ENCODE peak calls at places on chromosomes 11 and 22, in five cellular contexts. J, W, H, L and A are unnamed samples.

GRCh38 chr11:69434341-69434960 is 47.0 kb upstream of the LINC01488 start:
- DNase-seq in J (no peak), W (no peak), H (peak; percentile 62), L (no peak), A (no peak)

GRCh38 chr11:57399221-57399620 is 8.8 kb upstream of the PRG2 start:
- DNase-seq in J (no peak), W (no peak), H (no peak), L (no peak), A (no peak)

GRCh38 chr22:25845985-25846745 is 104.2 kb downstream of the MYO18B start:
- DNase-seq in J (no peak), W (no peak), H (no peak), L (no peak), A (no peak)

GRCh38 chr22:37267128-37267587 is 15.2 kb upstream of the CYTH4 start:
- DNase-seq in J (peak; percentile 50), W (no peak), H (peak; percentile 71), L (no peak), A (peak; percentile 62)

GRCh38 chr11:33478111-33478573 is 221.0 kb downstream of the HIPK3 start:
- DNase-seq in J (no peak), W (peak; percentile 12), H (no peak), L (no peak), A (no peak)

GRCh38 chr22:25235547-25236290 is 16.3 kb downstream of the CRYBB2 start:
- DNase-seq in J (peak; percentile 83), W (no peak), H (peak; percentile 80), L (peak; percentile 80), A (peak; percentile 88)

GRCh38 chr11:38461751-38462150 is 1863.7 kb upstream of the RAG2 start:
- DNase-seq in J (no peak), W (no peak), H (no peak), L (peak; percentile 5), A (peak; percentile 21)

GRCh38 chr11:1757861-1758610 is 5.7 kb downstream of the CTSD start:
- DNase-seq in J (peak; percentile 60), W (no peak), H (no peak), L (no peak), A (peak; percentile 65)

GRCh38 chr11:120331301-120331966 is 4.8 kb upstream of the ARHGEF12 start:
- DNase-seq in J (no peak), W (no peak), H (peak; percentile 24), L (peak; percentile 42), A (no peak)

GRCh38 chr22:50200333-50201190 is at the start of gene SELENOO:
- DNase-seq in J (peak; percentile 91), W (no peak), H (peak; percentile 89), L (peak; percentile 94), A (peak; percentile 96)

GRCh38 chr11:1708716-1709115 is 11.7 kb downstream of the KRTAP5-6 start:
- DNase-seq in J (peak; percentile 7), W (no peak), H (no peak), L (no peak), A (no peak)

GRCh38 chr11:45593992-45594391 is 71.4 kb downstream of the CHST1 start:
- DNase-seq in J (no peak), W (no peak), H (no peak), L (no peak), A (no peak)

GRCh38 chr11:76807206-76807875 is 24.2 kb downstream of the TSKU start:
- DNase-seq in J (peak; percentile 90), W (no peak), H (peak; percentile 78), L (peak; percentile 87), A (peak; percentile 93)

GRCh38 chr11:80929406-80929805 is 1488.6 kb upstream of the TENM4 start:
- DNase-seq in J (no peak), W (no peak), H (no peak), L (no peak), A (no peak)

GRCh38 chr22:36305813-36306212 is 52.9 kb downstream of the APOL1 start:
- DNase-seq in J (no peak), W (no peak), H (no peak), L (no peak), A (peak; percentile 49)

GRCh38 chr11:58999291-58999680 is 60.0 kb downstream of the GLYATL1 start:
- DNase-seq in J (peak; percentile 23), W (no peak), H (no peak), L (no peak), A (no peak)

DNA sequence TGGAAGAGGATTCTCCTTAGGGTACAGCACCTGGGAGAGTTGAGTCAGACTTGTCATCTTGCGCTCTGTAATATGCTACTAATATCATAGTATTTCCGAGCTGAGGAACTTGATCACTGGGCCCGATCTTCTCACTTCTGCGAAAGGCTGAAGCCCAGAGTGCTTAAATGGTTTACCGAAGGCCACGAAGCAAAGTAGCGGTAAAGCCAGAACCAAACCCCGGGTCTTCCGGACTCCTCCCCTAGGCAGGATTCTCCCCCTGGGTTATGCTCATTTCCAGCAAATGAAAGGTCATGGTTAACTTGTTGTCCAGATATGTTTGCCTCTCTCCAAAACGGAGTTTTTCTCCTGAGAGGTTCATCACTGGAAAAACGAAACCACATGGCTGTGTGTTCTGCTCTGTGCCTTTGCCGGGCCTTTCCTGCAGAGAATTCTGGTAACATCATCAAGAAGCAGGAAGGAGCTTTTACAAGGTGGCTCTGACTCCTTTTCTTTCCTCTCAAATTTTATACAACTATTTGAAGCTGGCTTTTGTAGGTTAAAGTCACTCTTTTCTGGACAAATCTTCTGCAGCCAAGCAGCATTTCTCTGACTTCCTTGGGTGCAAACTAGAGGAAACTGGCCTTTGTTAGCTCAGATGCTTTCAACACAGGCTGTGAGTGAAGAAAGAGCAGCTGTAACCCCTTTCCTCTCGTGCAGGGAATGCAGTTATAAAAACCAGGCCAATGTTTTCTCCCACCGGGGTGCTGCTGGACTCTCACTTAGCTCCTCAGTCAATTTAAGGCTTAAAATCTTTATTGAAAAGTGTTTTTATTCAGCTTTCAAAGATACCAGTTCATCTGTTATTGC is 35.5 kb downstream of the UBASH3B start:
- DNase-seq in J (no peak), W (no peak), H (no peak), L (peak; percentile 30), A (no peak)
- H3K4me3 ChIP-seq in J (no peak overlapping the region), W (no peak overlapping the region), H (no peak overlapping the region), L (peak overlapping the region; percentile 25), A (peak overlapping the region; percentile 4)

GRCh38 chr11:103111400-103111799 is 2.2 kb downstream of the DYNC2H1 start:
- DNase-seq in J (no peak), W (no peak), H (no peak), L (no peak), A (no peak)

GRCh38 chr11:103108933-103109817 is at the start of gene DYNC2H1:
- DNase-seq in J (peak; percentile 86), W (peak; percentile 58), H (peak; percentile 88), L (peak; percentile 83), A (peak; percentile 93)

GRCh38 chr11:103109818-103110388 is 677 bp downstream of the DYNC2H1 start:
- DNase-seq in J (peak; percentile 17), W (no peak), H (peak; percentile 5), L (no peak), A (peak; percentile 33)

GRCh38 chr11:103112364-103112763 is 3.1 kb downstream of the DYNC2H1 start:
- DNase-seq in J (no peak), W (no peak), H (no peak), L (no peak), A (no peak)

GRCh38 chr11:103110406-103110805 is 1.2 kb downstream of the DYNC2H1 start:
- DNase-seq in J (no peak), W (no peak), H (no peak), L (no peak), A (no peak)
- TF ChIP-seq CTCF in J (no peak), W (no peak), H (peak; percentile 45), L (no peak), A (no peak)

DNA sequence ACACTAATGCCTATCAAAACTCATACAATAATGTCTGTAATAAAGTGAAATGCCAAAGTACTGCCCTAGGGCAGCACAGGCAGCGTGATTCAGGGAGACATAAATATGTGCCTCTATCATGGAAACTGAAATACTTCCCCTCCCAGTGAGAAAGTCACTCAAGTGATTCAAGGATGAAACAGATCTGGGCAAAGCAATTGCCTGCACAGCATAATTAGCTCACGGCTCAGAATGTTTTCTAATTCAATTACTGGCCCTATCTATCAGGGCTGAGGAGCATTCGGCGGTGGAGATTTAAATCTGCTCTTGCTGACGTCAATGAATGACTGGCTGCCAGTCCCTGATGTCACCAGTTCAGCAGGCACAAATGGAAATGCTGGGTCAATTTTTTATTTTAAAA is 27.7 kb upstream of the PPP2R1B start:
- DNase-seq in J (no peak), W (no peak), H (no peak), L (no peak), A (no peak)
- H3K4me3 ChIP-seq in J (no peak overlapping the region), W (no peak overlapping the region), H (no peak overlapping the region), L (no peak overlapping the region), A (no peak overlapping the region)

GRCh38 chr11:73647459-73648100 is 1.2 kb downstream of the PLEKHB1 start:
- DNase-seq in J (peak; percentile 92), W (peak; percentile 40), H (peak; percentile 97), L (peak; percentile 90), A (peak; percentile 95)

GRCh38 chr11:73645570-73645969 is 811 bp upstream of the PLEKHB1 start:
- DNase-seq in J (no peak), W (no peak), H (no peak), L (no peak), A (no peak)

GRCh38 chr11:73649206-73649605 is 2.8 kb downstream of the PLEKHB1 start:
- DNase-seq in J (no peak), W (no peak), H (no peak), L (no peak), A (no peak)

GRCh38 chr11:73648629-73649046 is 2.3 kb downstream of the PLEKHB1 start:
- DNase-seq in J (no peak), W (no peak), H (no peak), L (no peak), A (no peak)

GRCh38 chr11:73645972-73646631 is at the start of gene PLEKHB1:
- DNase-seq in J (no peak), W (no peak), H (no peak), L (no peak), A (no peak)
- TF ChIP-seq CTCF in J (no peak), W (no peak), H (no peak), L (no peak), A (no peak)

GRCh38 chr11:64448599-64449380 is 89.8 kb downstream of the RPS6KA4 start:
- DNase-seq in J (peak; percentile 84), W (no peak), H (peak; percentile 89), L (peak; percentile 78), A (peak; percentile 87)
- H3K4me3 ChIP-seq in J (peak overlapping the region; percentile 19), W (peak overlapping the region; percentile 67), H (peak overlapping the region; percentile 40), L (peak overlapping the region; percentile 46), A (peak overlapping the region; percentile 5)

GRCh38 chr22:17191163-17191562 is 28.1 kb downstream of the ADA2 start:
- DNase-seq in J (no peak), W (no peak), H (no peak), L (no peak), A (no peak)

GRCh38 chr22:17194213-17194612 is 25.0 kb downstream of the ADA2 start:
- DNase-seq in J (no peak), W (no peak), H (no peak), L (no peak), A (no peak)

GRCh38 chr22:17192186-17192585 is 27.0 kb downstream of the ADA2 start:
- DNase-seq in J (no peak), W (no peak), H (no peak), L (no peak), A (no peak)

DNA sequence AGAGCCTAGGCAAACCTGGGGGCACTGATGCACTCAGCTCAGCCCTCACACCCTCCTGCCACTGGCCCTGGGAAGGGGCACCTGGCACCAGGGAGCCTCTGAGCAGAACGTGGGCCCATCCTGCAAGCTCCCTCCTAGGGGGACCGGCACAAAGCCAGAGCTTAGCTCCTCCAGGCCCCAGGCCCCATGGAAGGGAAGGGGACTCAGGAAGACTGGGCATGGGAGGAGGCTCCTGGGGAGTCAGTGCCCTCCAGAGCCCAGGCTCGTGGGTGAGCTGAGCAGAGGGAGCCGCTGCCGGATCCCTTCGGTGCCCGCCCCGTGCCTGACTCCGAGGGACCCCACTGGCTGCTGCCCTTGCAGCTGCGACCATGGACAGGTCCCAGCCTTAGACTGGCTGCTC is 28.5 kb downstream of the ADA2 start:
- DNase-seq in J (no peak), W (no peak), H (no peak), L (no peak), A (no peak)
- TF ChIP-seq CTCF in J (no peak), W (no peak), H (no peak), L (no peak), A (no peak)